ENCODE peak calls at places on chromosomes 16 and 17, in nine cellular contexts. C is stimulated activated CD8-positive, alpha-beta memory T cell treated with anti-CD3 and anti-CD28 coated beads, Interleukin-7, amount 100 ng/mL, for 1 hour; I is GM06990; Q is effector memory CD4-positive, alpha-beta T cell; Z is activated CD8-positive, alpha-beta T cell treated with anti-CD3 and anti-CD28 coated beads, Interleukin-2, amount 10 ng/mL, durations not matched to agents 7 days and 5 days; O is foreskin fibroblast; W is tibial nerve; M is activated naive CD4-positive, alpha-beta T cell treated with anti-CD3 and anti-CD28 coated beads for 36 hours; P is AG08395. T is an unnamed sample.

GRCh38 chr16:75550211-75550662 is 5.8 kb downstream of the TMEM231 start:
- DNase-seq in O (no peak), Q (no peak), Z (peak), I (peak), P (no peak), M (peak), W (peak), C (no peak), T (no peak)

GRCh38 chr16:55868980-55869379 is 6.2 kb downstream of the CES5A start:
- DNase-seq in O (no peak), P (no peak), M (no peak), W (no peak), I (no peak), C (no peak), Q (no peak), Z (no peak), T (no peak)

GRCh38 chr17:4209611-4210010 is 54.2 kb downstream of the ANKFY1 start:
- DNase-seq in Q (no peak), C (no peak), M (no peak), Z (peak), I (no peak), W (no peak), P (no peak), O (no peak), T (no peak)

GRCh38 chr17:50265212-50265611 is 9.1 kb upstream of the TMEM92 start:
- DNase-seq in P (no peak), I (no peak), O (no peak), W (no peak), Z (no peak), C (no peak), M (no peak), Q (no peak), T (no peak)

GRCh38 chr17:5706835-5707234 is 122.5 kb upstream of the NLRP1 start:
- DNase-seq in W (peak), O (peak), I (peak), P (peak), Z (peak), C (peak), Q (peak), M (peak), T (peak)

GRCh38 chr16:55120408-55120807 is 189.7 kb downstream of the IRX5 start:
- DNase-seq in P (peak), O (no peak), W (no peak), Q (no peak), I (no peak), M (no peak), Z (no peak), C (no peak), T (no peak)

GRCh38 chr16:72313903-72314302 is 141.9 kb upstream of the PMFBP1 start:
- DNase-seq in C (no peak), Q (no peak), W (no peak), Z (no peak), I (no peak), P (no peak), M (no peak), O (no peak), T (no peak)

GRCh38 chr17:50893183-50893993 is 27.2 kb upstream of the TOB1 start:
- DNase-seq in Z (no peak), P (peak), I (no peak), Q (no peak), M (no peak), C (no peak), O (no peak), W (peak), T (no peak)

GRCh38 chr16:89909777-89910716 is 8.6 kb upstream of the MC1R start:
- DNase-seq in M (peak), C (peak), O (peak), P (peak), W (peak), I (peak), Q (peak), Z (peak), T (peak)

GRCh38 chr16:4937782-4938682 is 1.1 kb upstream of the PPL start:
- DNase-seq in I (no peak), O (no peak), Q (no peak), P (no peak), Z (no peak), M (no peak), W (no peak), C (no peak), T (no peak)

GRCh38 chr17:81890447-81891302 is 711 bp downstream of the ALYREF start:
- DNase-seq in Z (peak), I (no peak), M (peak), Q (no peak), C (no peak), W (no peak), P (peak), O (no peak), T (no peak)

GRCh38 chr16:53937068-53937614 is 233.2 kb downstream of the FTO start:
- DNase-seq in W (no peak), C (no peak), O (no peak), Z (no peak), I (no peak), M (no peak), Q (no peak), P (no peak), T (no peak)

GRCh38 chr17:34777044-34777443 is 184.2 kb downstream of the CCT6B start:
- DNase-seq in O (no peak), P (no peak), Q (no peak), C (no peak), Z (no peak), I (no peak), M (no peak), W (no peak), T (no peak)

GRCh38 chr16:81464279-81464678 is 19.7 kb downstream of the CMIP start:
- DNase-seq in O (no peak), Z (no peak), I (no peak), W (no peak), C (no peak), Q (no peak), P (no peak), M (no peak), T (no peak)

GRCh38 chr16:84109598-84110325 is 7.0 kb downstream of the MBTPS1 start:
- DNase-seq in Q (no peak), O (no peak), M (no peak), P (no peak), C (no peak), Z (no peak), I (no peak), W (no peak), T (no peak)

GRCh38 chr17:31494259-31495048 is 103.0 kb downstream of the RAB11FIP4 start:
- DNase-seq in M (peak), W (no peak), Z (peak), O (no peak), Q (peak), I (peak), C (no peak), P (no peak), T (peak)

GRCh38 chr17:29158096-29158495 is 22.1 kb downstream of the MYO18A start:
- DNase-seq in Z (no peak), C (no peak), O (no peak), W (no peak), P (no peak), M (no peak), I (no peak), Q (no peak), T (no peak)

GRCh38 chr17:62927083-62927482 is 39.0 kb upstream of the TANC2 start:
- DNase-seq in M (no peak), C (no peak), W (no peak), O (no peak), P (no peak), Z (no peak), I (no peak), Q (no peak), T (no peak)